ENCODE peak calls at places on chromosomes 12 and 14, in seven cellular contexts. E is GM12865, T is fibroblast of mammary gland, I is uterus, Y is tibial nerve, K is mucosa of descending colon, M is AG09309. Q is an unnamed sample.

GRCh38 chr12:48815281-48816110 is 2.8 kb upstream of the CACNB3 start:
- DNase-seq in Y (peak), M (no peak), T (peak), I (peak), K (peak), E (peak), Q (peak)

GRCh38 chr12:40033260-40033649 is 72.6 kb downstream of the SLC2A13 start:
- DNase-seq in K (peak), E (no peak), M (no peak), Y (no peak), I (no peak), T (no peak), Q (no peak)

GRCh38 chr12:129570796-129571400 is 332.9 kb downstream of the TMEM132D start:
- DNase-seq in K (no peak), E (no peak), M (no peak), T (no peak), Y (no peak), I (no peak), Q (peak)

GRCh38 chr14:99175331-99176155 is 96.5 kb downstream of the BCL11B start:
- DNase-seq in M (no peak), Y (no peak), E (no peak), I (no peak), K (no peak), T (no peak), Q (no peak)

GRCh38 chr12:101779626-101780025 is 40.4 kb upstream of the SYCP3 start:
- DNase-seq in M (no peak), T (no peak), I (no peak), K (no peak), E (no peak), Y (no peak), Q (no peak)

GRCh38 chr14:54083549-54084239 is 127.1 kb upstream of the BMP4 start:
- DNase-seq in E (no peak), T (no peak), M (no peak), Y (no peak), K (no peak), I (no peak), Q (peak)

GRCh38 chr12:132279184-132279889 is 50.1 kb downstream of the GALNT9 start:
- DNase-seq in M (no peak), K (peak), T (no peak), E (no peak), I (no peak), Y (no peak), Q (peak)

GRCh38 chr12:17035372-17035771 is 429.4 kb upstream of the LMO3 start:
- DNase-seq in K (no peak), M (no peak), Y (no peak), E (no peak), T (no peak), I (no peak), Q (no peak)

GRCh38 chr12:129819391-129819790 is 84.4 kb downstream of the TMEM132D start:
- DNase-seq in I (no peak), K (no peak), Y (no peak), E (no peak), T (no peak), M (no peak), Q (peak)

GRCh38 chr14:77014004-77014604 is 14.4 kb downstream of the IRF2BPL start:
- DNase-seq in K (no peak), I (peak), M (no peak), E (no peak), Y (no peak), T (no peak), Q (peak)

GRCh38 chr14:61549425-61549824 is 145.9 kb upstream of the HIF1A start:
- DNase-seq in T (peak), K (no peak), E (no peak), Y (no peak), I (no peak), M (no peak), Q (peak)

DNA sequence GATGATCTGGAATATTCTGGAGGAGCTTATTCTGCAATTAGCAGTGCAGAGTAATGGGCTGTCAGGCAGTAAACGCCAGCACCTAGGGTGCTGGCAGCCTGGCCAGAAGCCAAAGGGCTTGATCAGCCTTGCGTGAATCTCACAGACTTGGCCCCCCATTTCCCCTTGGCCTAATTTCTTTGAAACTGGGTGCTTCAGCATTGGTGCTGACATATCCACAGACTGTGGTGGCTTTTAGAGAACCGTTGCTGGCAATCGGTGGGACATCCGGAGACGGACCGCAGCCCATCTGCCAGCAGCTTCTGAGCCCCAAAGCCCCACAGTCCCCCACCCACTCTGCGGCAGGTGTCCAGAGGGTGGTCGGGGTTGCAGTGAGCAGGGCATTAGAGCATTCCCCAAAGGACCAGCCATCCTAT is 157.1 kb downstream of the CALM1 start:
- DNase-seq in I (no peak), Y (no peak), E (no peak), M (no peak), T (no peak), K (no peak), Q (no peak)
- H3K4me3 ChIP-seq in I (no peak), Y (no peak), E (no peak), M (no peak), T (no peak), K (no peak), Q (no peak)

DNA sequence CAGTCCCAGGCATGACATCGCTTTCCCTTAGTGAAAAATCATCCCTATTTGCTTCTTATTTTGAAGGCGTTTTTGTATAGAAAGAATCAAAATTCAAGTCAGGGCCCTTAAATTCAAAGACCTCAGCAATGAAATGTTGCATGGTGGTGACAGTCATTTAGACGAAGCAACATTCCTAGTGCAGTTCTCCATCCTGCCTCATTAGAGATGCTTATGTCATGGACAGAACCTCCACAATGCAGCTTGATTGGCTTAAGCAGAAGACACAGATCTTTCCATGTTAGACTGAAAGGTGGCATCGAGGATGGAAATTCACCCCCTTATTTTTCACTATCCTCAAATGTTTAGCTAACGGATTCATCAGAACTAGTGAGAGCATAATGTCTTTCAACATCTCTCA is 12.5 kb upstream of the NRDE2 start:
- DNase-seq in I (no peak), T (no peak), K (no peak), E (no peak), M (no peak), Y (no peak), Q (no peak)
- TF ChIP-seq CTCF in I (no peak), T (no peak), K (no peak), E (no peak), M (no peak), Y (no peak), Q (no peak)

DNA sequence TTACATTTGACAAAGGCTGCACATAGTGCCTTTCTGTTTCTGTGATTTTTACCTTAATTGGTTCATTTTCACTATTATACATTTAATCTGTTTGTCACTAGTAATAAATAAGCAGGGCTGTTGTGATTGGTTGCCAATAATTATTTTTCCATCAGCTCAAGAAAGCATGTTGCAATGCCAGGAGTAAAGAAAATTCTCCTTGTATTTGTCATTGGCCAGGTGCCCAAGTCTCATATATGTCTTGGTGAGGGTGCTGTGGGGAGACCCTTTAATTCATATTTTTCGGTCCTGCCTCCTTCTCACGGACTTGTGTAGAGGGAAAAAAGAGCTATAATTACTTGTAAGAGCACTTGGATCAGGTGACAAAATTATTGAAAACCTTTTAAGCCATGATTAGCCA is 108.0 kb downstream of the KITLG start:
- DNase-seq in Y (no peak), K (no peak), T (peak), E (no peak), I (no peak), M (no peak), Q (peak)
- H3K4me3 ChIP-seq in Y (no peak), K (no peak), T (no peak), E (no peak), I (no peak), M (no peak), Q (no peak)

DNA sequence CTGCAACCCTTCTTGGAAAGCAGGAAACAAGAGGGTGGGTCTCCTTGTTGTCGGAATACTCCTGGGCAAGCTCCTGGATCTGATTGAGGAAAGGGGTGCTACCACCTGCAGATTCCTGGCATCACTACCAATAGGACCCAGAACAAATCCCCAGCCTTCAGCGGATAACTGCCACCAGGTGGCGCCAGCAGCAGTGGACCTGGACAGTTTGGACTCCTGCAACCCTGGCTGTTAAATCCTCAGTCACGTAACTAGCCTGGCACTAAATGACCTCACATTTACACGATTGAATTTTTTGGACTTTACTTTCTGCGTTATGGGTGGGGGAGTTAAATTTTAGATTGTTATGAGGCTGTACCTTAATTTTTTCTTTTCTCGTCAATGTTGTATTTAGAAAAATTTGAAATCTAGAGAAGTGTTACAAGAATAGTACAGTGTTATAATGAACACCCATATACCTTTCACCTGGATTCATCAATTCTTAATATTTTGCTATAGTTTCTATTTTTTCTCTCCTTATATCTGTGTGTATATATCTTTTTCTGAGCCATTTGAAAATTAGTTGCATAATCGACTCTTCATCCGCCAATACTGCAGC is 95.6 kb downstream of the GAS2L3 start:
- DNase-seq in Y (peak), T (peak), K (peak), M (peak), I (peak), E (peak), Q (peak)
- TF ChIP-seq CTCF in Y (peak), T (peak), K (peak), M (peak), I (peak), E (peak), Q (peak)

GRCh38 chr12:55682087-55682796 is 25.5 kb downstream of the ITGA7 start:
- DNase-seq in K (peak), E (no peak), M (no peak), T (no peak), I (no peak), Y (no peak), Q (no peak)
- H3K4me3 ChIP-seq in K (no peak), E (no peak), M (no peak), T (peak), I (no peak), Y (peak), Q (no peak)

DNA sequence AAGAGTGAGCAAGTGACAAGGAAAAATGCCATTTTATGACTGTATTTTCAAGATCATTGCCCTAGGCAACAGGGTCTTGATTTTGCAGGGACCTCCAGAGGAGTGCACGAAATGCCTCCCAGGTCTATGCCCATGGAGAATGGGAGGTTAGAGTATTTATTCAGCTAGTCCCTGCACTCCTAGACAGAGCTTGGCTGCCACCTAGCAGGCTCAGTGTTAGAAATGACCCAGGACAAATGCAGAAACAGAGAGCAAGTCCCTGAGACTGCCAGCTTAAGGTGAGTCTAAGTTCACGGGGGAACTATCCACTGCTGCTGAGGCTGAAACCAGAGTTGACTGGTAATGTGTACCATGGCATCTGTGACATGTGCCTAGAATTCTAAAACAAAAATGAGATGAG is 506.4 kb downstream of the MED13L start:
- DNase-seq in Y (no peak), M (no peak), I (no peak), E (no peak), T (peak), K (peak), Q (peak)
- TF ChIP-seq CTCF in Y (no peak), M (peak), I (no peak), E (no peak), T (peak), K (no peak), Q (peak)

DNA sequence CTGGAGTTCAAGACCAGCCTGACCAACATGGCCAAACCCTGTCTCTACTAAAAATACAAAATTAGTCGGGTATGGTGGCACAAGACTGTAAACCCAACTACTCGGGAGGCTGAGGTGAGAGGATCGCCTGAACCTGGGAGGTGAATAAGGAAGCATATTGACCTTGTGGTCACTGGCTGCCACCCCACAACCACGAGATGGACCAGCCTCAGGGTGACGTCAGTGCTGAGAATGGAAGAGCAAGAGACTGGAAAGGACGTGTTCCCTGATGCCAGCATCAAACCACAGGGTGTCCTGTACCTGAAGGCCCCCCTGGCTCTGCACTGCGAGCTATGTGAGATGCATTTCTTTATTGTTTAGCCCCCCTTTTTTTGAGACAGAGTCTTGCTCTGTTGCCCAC is 45.9 kb upstream of the BDKRB2 start:
- DNase-seq in I (no peak), M (no peak), T (no peak), E (no peak), Y (no peak), K (no peak), Q (no peak)
- H3K4me3 ChIP-seq in I (no peak), M (no peak), T (no peak), E (no peak), Y (no peak), K (no peak), Q (no peak)

GRCh38 chr14:50856660-50857059 is 15.2 kb upstream of the ABHD12B start:
- DNase-seq in E (no peak), K (no peak), Y (no peak), I (no peak), M (no peak), T (no peak), Q (no peak)

GRCh38 chr14:50853891-50854290 is 18.0 kb upstream of the ABHD12B start:
- DNase-seq in I (no peak), K (no peak), M (no peak), E (no peak), T (no peak), Y (no peak), Q (no peak)

GRCh38 chr14:50859296-50859624 is 12.6 kb upstream of the ABHD12B start:
- DNase-seq in E (peak), T (no peak), Y (no peak), M (no peak), I (no peak), K (no peak), Q (no peak)

GRCh38 chr14:50854521-50854920 is 17.3 kb upstream of the ABHD12B start:
- DNase-seq in I (no peak), K (no peak), Y (no peak), M (no peak), T (no peak), E (no peak), Q (no peak)

GRCh38 chr14:50855558-50855957 is 16.3 kb upstream of the ABHD12B start:
- DNase-seq in I (no peak), T (no peak), E (no peak), Y (no peak), M (no peak), K (no peak), Q (peak)
- TF ChIP-seq CTCF in I (no peak), T (peak), E (no peak), Y (no peak), M (no peak), K (no peak), Q (peak)

Q was measured in choroid plexus epithelial cell.